ENCODE peak calls at places on chromosome 11, in nine cellular contexts. One of them, this sample, is unnamed.

GRCh38 chr11:69674267-69674885 is 777 bp downstream of the LTO1 start:
- DNase-seq in cardiac muscle cell: no peak
- DNase-seq in activated B cell treated with CpG ODN at 0.5 μM for 24 hours: no peak
- DNase-seq in neural crest cell: no peak
- DNase-seq in spleen: no peak
- DNase-seq in H9: no peak
- DNase-seq in OCI-LY7: peak; percentile 12
- DNase-seq in kidney epithelial cell: peak; percentile 32
- DNase-seq in heart right ventricle: peak; percentile 40
- DNase-seq in this sample: peak; percentile 70

GRCh38 chr11:122105009-122105828 is 10.8 kb downstream of the BLID start:
- DNase-seq in cardiac muscle cell: no peak
- DNase-seq in activated B cell treated with CpG ODN at 0.5 μM for 24 hours: no peak
- DNase-seq in neural crest cell: no peak
- DNase-seq in spleen: no peak
- DNase-seq in H9: peak; percentile 35
- DNase-seq in OCI-LY7: no peak
- DNase-seq in kidney epithelial cell: no peak
- DNase-seq in heart right ventricle: no peak
- DNase-seq in this sample: no peak

GRCh38 chr11:58485961-58486360 is 21.9 kb downstream of the OR5B21 start:
- DNase-seq in cardiac muscle cell: no peak
- DNase-seq in activated B cell treated with CpG ODN at 0.5 μM for 24 hours: no peak
- DNase-seq in neural crest cell: no peak
- DNase-seq in spleen: no peak
- DNase-seq in H9: no peak
- DNase-seq in OCI-LY7: no peak
- DNase-seq in kidney epithelial cell: no peak
- DNase-seq in heart right ventricle: no peak
- DNase-seq in this sample: no peak

GRCh38 chr11:65290448-65291165 is 24.1 kb upstream of the CDC42EP2 start:
- DNase-seq in cardiac muscle cell: peak; percentile 62
- DNase-seq in activated B cell treated with CpG ODN at 0.5 μM for 24 hours: no peak
- DNase-seq in neural crest cell: no peak
- DNase-seq in spleen: peak; percentile 87
- DNase-seq in H9: no peak
- DNase-seq in OCI-LY7: no peak
- DNase-seq in kidney epithelial cell: no peak
- DNase-seq in heart right ventricle: peak; percentile 86
- DNase-seq in this sample: no peak

GRCh38 chr11:71094296-71095077 is 157.9 kb downstream of the SHANK2 start:
- DNase-seq in cardiac muscle cell: no peak
- DNase-seq in activated B cell treated with CpG ODN at 0.5 μM for 24 hours: no peak
- DNase-seq in neural crest cell: no peak
- DNase-seq in spleen: no peak
- DNase-seq in H9: no peak
- DNase-seq in OCI-LY7: no peak
- DNase-seq in kidney epithelial cell: no peak
- DNase-seq in heart right ventricle: no peak
- DNase-seq in this sample: no peak

GRCh38 chr11:121887564-121887963 is 228.5 kb downstream of the BLID start:
- DNase-seq in cardiac muscle cell: peak; percentile 5
- DNase-seq in activated B cell treated with CpG ODN at 0.5 μM for 24 hours: no peak
- DNase-seq in neural crest cell: peak; percentile 3
- DNase-seq in spleen: no peak
- DNase-seq in H9: no peak
- DNase-seq in OCI-LY7: no peak
- DNase-seq in kidney epithelial cell: no peak
- DNase-seq in heart right ventricle: no peak
- DNase-seq in this sample: no peak

GRCh38 chr11:1852271-1852877 is 510 bp upstream of the LSP1 start:
- DNase-seq in cardiac muscle cell: no peak
- DNase-seq in activated B cell treated with CpG ODN at 0.5 μM for 24 hours: peak; percentile 41
- DNase-seq in neural crest cell: no peak
- DNase-seq in spleen: peak; percentile 86
- DNase-seq in H9: no peak
- DNase-seq in OCI-LY7: no peak
- DNase-seq in kidney epithelial cell: no peak
- DNase-seq in heart right ventricle: no peak
- DNase-seq in this sample: no peak

GRCh38 chr11:66973956-66974585 is 1.0 kb upstream of the C11orf86 start:
- DNase-seq in cardiac muscle cell: no peak
- DNase-seq in activated B cell treated with CpG ODN at 0.5 μM for 24 hours: no peak
- DNase-seq in neural crest cell: no peak
- DNase-seq in spleen: no peak
- DNase-seq in H9: no peak
- DNase-seq in OCI-LY7: no peak
- DNase-seq in kidney epithelial cell: no peak
- DNase-seq in heart right ventricle: no peak
- DNase-seq in this sample: no peak

GRCh38 chr11:134346976-134347350 is 15.2 kb downstream of the GLB1L2 start:
- DNase-seq in cardiac muscle cell: no peak
- DNase-seq in activated B cell treated with CpG ODN at 0.5 μM for 24 hours: no peak
- DNase-seq in neural crest cell: no peak
- DNase-seq in spleen: no peak
- DNase-seq in H9: peak; percentile 19
- DNase-seq in OCI-LY7: no peak
- DNase-seq in kidney epithelial cell: no peak
- DNase-seq in heart right ventricle: no peak
- DNase-seq in this sample: no peak

GRCh38 chr11:11073996-11074395 is 216.1 kb upstream of the ZBED5 start:
- DNase-seq in cardiac muscle cell: no peak
- DNase-seq in activated B cell treated with CpG ODN at 0.5 μM for 24 hours: no peak
- DNase-seq in neural crest cell: no peak
- DNase-seq in spleen: no peak
- DNase-seq in H9: no peak
- DNase-seq in OCI-LY7: no peak
- DNase-seq in kidney epithelial cell: no peak
- DNase-seq in heart right ventricle: no peak
- DNase-seq in this sample: no peak

GRCh38 chr11:36030707-36031365 is 87.0 kb downstream of the LDLRAD3 start:
- DNase-seq in cardiac muscle cell: no peak
- DNase-seq in activated B cell treated with CpG ODN at 0.5 μM for 24 hours: no peak
- DNase-seq in neural crest cell: no peak
- DNase-seq in spleen: no peak
- DNase-seq in H9: no peak
- DNase-seq in OCI-LY7: no peak
- DNase-seq in kidney epithelial cell: no peak
- DNase-seq in heart right ventricle: no peak
- DNase-seq in this sample: no peak

GRCh38 chr11:78202733-78203167 is 14.0 kb downstream of the USP35 start:
- DNase-seq in cardiac muscle cell: no peak
- DNase-seq in activated B cell treated with CpG ODN at 0.5 μM for 24 hours: no peak
- DNase-seq in neural crest cell: no peak
- DNase-seq in spleen: peak; percentile 14
- DNase-seq in H9: no peak
- DNase-seq in OCI-LY7: peak; percentile 52
- DNase-seq in kidney epithelial cell: no peak
- DNase-seq in heart right ventricle: no peak
- DNase-seq in this sample: no peak

GRCh38 chr11:1176224-1177019 is 18.7 kb downstream of the MUC5AC start:
- DNase-seq in cardiac muscle cell: no peak
- DNase-seq in activated B cell treated with CpG ODN at 0.5 μM for 24 hours: no peak
- DNase-seq in neural crest cell: no peak
- DNase-seq in spleen: no peak
- DNase-seq in H9: no peak
- DNase-seq in OCI-LY7: no peak
- DNase-seq in kidney epithelial cell: no peak
- DNase-seq in heart right ventricle: no peak
- DNase-seq in this sample: no peak

GRCh38 chr11:10450451-10451398 is 4.3 kb upstream of the AMPD3 start:
- DNase-seq in cardiac muscle cell: peak; percentile 50
- DNase-seq in activated B cell treated with CpG ODN at 0.5 μM for 24 hours: peak; percentile 64
- DNase-seq in neural crest cell: peak; percentile 33
- DNase-seq in spleen: peak; percentile 92
- DNase-seq in H9: peak; percentile 78
- DNase-seq in OCI-LY7: no peak
- DNase-seq in kidney epithelial cell: no peak
- DNase-seq in heart right ventricle: no peak
- DNase-seq in this sample: no peak

GRCh38 chr11:10477690-10478046 is 22.6 kb downstream of the AMPD3 start:
- DNase-seq in cardiac muscle cell: no peak
- DNase-seq in activated B cell treated with CpG ODN at 0.5 μM for 24 hours: no peak
- DNase-seq in neural crest cell: no peak
- DNase-seq in spleen: no peak
- DNase-seq in H9: no peak
- DNase-seq in OCI-LY7: no peak
- DNase-seq in kidney epithelial cell: no peak
- DNase-seq in heart right ventricle: no peak
- DNase-seq in this sample: no peak

GRCh38 chr11:128942807-128943430 is at the start of gene TP53AIP1:
- DNase-seq in cardiac muscle cell: no peak
- DNase-seq in activated B cell treated with CpG ODN at 0.5 μM for 24 hours: no peak
- DNase-seq in neural crest cell: no peak
- DNase-seq in spleen: no peak
- DNase-seq in H9: no peak
- DNase-seq in OCI-LY7: no peak
- DNase-seq in kidney epithelial cell: no peak
- DNase-seq in heart right ventricle: no peak
- DNase-seq in this sample: no peak

GRCh38 chr11:128953151-128953550 is 10.5 kb upstream of the TP53AIP1 start:
- DNase-seq in cardiac muscle cell: no peak
- DNase-seq in activated B cell treated with CpG ODN at 0.5 μM for 24 hours: no peak
- DNase-seq in neural crest cell: no peak
- DNase-seq in spleen: no peak
- DNase-seq in H9: no peak
- DNase-seq in OCI-LY7: no peak
- DNase-seq in kidney epithelial cell: no peak
- DNase-seq in heart right ventricle: no peak
- DNase-seq in this sample: no peak

GRCh38 chr11:128949791-128950454 is 7.3 kb upstream of the TP53AIP1 start:
- DNase-seq in cardiac muscle cell: no peak
- DNase-seq in activated B cell treated with CpG ODN at 0.5 μM for 24 hours: no peak
- DNase-seq in neural crest cell: no peak
- DNase-seq in spleen: no peak
- DNase-seq in H9: no peak
- DNase-seq in OCI-LY7: no peak
- DNase-seq in kidney epithelial cell: no peak
- DNase-seq in heart right ventricle: no peak
- DNase-seq in this sample: no peak

GRCh38 chr11:128946646-128947045 is 4.0 kb upstream of the TP53AIP1 start:
- DNase-seq in cardiac muscle cell: no peak
- DNase-seq in activated B cell treated with CpG ODN at 0.5 μM for 24 hours: no peak
- DNase-seq in neural crest cell: no peak
- DNase-seq in spleen: no peak
- DNase-seq in H9: no peak
- DNase-seq in OCI-LY7: no peak
- DNase-seq in kidney epithelial cell: no peak
- DNase-seq in heart right ventricle: no peak
- DNase-seq in this sample: no peak

GRCh38 chr11:128948583-128948982 is 5.9 kb upstream of the TP53AIP1 start:
- DNase-seq in cardiac muscle cell: peak; percentile 67
- DNase-seq in activated B cell treated with CpG ODN at 0.5 μM for 24 hours: no peak
- DNase-seq in neural crest cell: no peak
- DNase-seq in spleen: no peak
- DNase-seq in H9: peak; percentile 67
- DNase-seq in OCI-LY7: no peak
- DNase-seq in kidney epithelial cell: no peak
- DNase-seq in heart right ventricle: no peak
- DNase-seq in this sample: no peak
- TF ChIP-seq CTCF in cardiac muscle cell: peak; percentile 16
- TF ChIP-seq CTCF in activated B cell treated with CpG ODN at 0.5 μM for 24 hours: no peak
- TF ChIP-seq CTCF in neural crest cell: peak; percentile 17
- TF ChIP-seq CTCF in spleen: no peak
- TF ChIP-seq CTCF in H9: peak; percentile 63
- TF ChIP-seq CTCF in OCI-LY7: peak; percentile 26
- TF ChIP-seq CTCF in kidney epithelial cell: no peak
- TF ChIP-seq CTCF in heart right ventricle: peak; percentile 38
- TF ChIP-seq CTCF in this sample: peak; percentile 36

DNA sequence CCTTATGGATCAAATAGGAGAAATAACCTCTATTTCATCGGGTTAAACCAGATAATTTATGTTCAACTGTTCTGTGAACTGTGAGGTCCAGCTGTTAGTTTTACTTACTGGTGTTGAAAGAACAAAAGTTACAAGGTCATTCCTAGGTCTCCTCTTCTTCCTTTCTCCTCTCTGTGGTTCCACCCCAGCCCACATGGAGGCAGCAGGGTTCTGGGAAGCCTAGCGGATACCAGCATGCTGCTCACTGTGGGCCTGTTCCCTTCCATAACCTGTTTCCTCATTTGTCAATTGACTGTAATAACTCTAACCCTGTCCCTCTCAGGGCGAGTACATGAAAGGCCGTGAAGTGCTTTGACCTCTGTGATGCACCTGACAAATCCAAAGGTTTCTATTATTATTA is 27.8 kb downstream of the RELT start:
- DNase-seq in cardiac muscle cell: peak; percentile 81
- DNase-seq in activated B cell treated with CpG ODN at 0.5 μM for 24 hours: no peak
- DNase-seq in neural crest cell: peak; percentile 42
- DNase-seq in spleen: peak; percentile 77
- DNase-seq in H9: peak; percentile 59
- DNase-seq in OCI-LY7: no peak
- DNase-seq in kidney epithelial cell: no peak
- DNase-seq in heart right ventricle: peak; percentile 72
- DNase-seq in this sample: no peak
- TF ChIP-seq CTCF in cardiac muscle cell: peak; percentile 91
- TF ChIP-seq CTCF in activated B cell treated with CpG ODN at 0.5 μM for 24 hours: no peak
- TF ChIP-seq CTCF in neural crest cell: peak; percentile 62
- TF ChIP-seq CTCF in spleen: peak; percentile 33
- TF ChIP-seq CTCF in H9: peak; percentile 79
- TF ChIP-seq CTCF in OCI-LY7: peak; percentile 54
- TF ChIP-seq CTCF in kidney epithelial cell: peak; percentile 47
- TF ChIP-seq CTCF in heart right ventricle: peak; percentile 86
- TF ChIP-seq CTCF in this sample: peak; percentile 65

GRCh38 chr11:130666781-130667251 is 218.4 kb downstream of the ADAMTS15 start:
- DNase-seq in cardiac muscle cell: no peak
- DNase-seq in activated B cell treated with CpG ODN at 0.5 μM for 24 hours: no peak
- DNase-seq in neural crest cell: no peak
- DNase-seq in spleen: no peak
- DNase-seq in H9: no peak
- DNase-seq in OCI-LY7: no peak
- DNase-seq in kidney epithelial cell: no peak
- DNase-seq in heart right ventricle: no peak
- DNase-seq in this sample: no peak
- TF ChIP-seq CTCF in cardiac muscle cell: peak; percentile 21
- TF ChIP-seq CTCF in activated B cell treated with CpG ODN at 0.5 μM for 24 hours: no peak
- TF ChIP-seq CTCF in neural crest cell: no peak
- TF ChIP-seq CTCF in spleen: no peak
- TF ChIP-seq CTCF in H9: no peak
- TF ChIP-seq CTCF in OCI-LY7: no peak
- TF ChIP-seq CTCF in kidney epithelial cell: no peak
- TF ChIP-seq CTCF in heart right ventricle: no peak
- TF ChIP-seq CTCF in this sample: peak; percentile 2

DNA sequence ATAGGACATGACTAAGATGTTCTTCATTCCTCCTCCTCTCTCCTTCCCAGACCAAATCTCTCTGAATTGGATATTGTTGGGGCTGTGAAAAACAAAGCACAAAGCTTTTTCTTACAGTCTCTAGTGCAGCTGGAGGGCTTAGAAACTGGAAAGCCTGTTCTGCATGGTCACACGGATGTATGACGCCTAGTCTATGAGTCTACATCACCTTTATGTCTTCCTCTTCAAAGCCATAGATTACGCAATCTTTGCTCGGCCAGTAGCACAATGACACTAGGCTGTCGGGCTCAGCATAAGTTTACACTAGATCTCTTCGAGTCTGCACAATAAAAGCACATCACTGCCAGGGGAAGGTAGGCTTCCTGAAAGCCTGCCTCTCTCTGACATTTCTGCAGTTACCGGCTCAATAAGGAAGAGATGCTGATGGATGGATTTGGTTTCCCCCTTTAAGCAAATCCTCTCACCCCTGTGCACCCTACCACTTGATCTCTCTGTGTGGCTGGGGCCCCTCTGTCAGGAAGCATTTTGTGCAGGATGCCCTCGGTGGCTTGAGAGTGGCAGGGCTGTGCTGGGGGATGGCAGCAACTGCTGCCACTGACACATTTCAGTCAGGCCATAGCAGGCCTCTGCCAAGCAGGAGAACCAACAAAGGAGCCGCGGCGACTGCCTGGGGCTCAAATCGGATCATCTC is 1272.9 kb downstream of the LRRC4C start:
- DNase-seq in cardiac muscle cell: no peak
- DNase-seq in activated B cell treated with CpG ODN at 0.5 μM for 24 hours: no peak
- DNase-seq in neural crest cell: no peak
- DNase-seq in spleen: no peak
- DNase-seq in H9: no peak
- DNase-seq in OCI-LY7: no peak
- DNase-seq in kidney epithelial cell: no peak
- DNase-seq in heart right ventricle: no peak
- DNase-seq in this sample: no peak
- TF ChIP-seq CTCF in cardiac muscle cell: no peak
- TF ChIP-seq CTCF in activated B cell treated with CpG ODN at 0.5 μM for 24 hours: no peak
- TF ChIP-seq CTCF in neural crest cell: no peak
- TF ChIP-seq CTCF in spleen: no peak
- TF ChIP-seq CTCF in H9: no peak
- TF ChIP-seq CTCF in OCI-LY7: no peak
- TF ChIP-seq CTCF in kidney epithelial cell: no peak
- TF ChIP-seq CTCF in heart right ventricle: no peak
- TF ChIP-seq CTCF in this sample: no peak

This sample was measured in retinal pigment epithelial cell.